ENCODE peak calls at places on chromosome 14, in eight cellular contexts. K is HCT116, S is transverse colon, I is thyroid gland, H is GM12878, M is ovary, L is prostate gland, G is tibial nerve. X is an unnamed sample. For H3K27me3 and H3K4me1, the result is how much of the 10 kb centered on the place peaks cover.

GRCh38 chr14:76056128-76056527 is 70.6 kb downstream of the IFT43 start:
- DNase-seq in I (no peak), L (no peak), M (no peak), H (no peak), K (no peak), G (no peak), S (no peak), X (no peak)

GRCh38 chr14:94392510-94392935 is 4.1 kb upstream of the SERPINA1 start:
- DNase-seq in G (no peak), K (no peak), M (no peak), I (no peak), L (no peak), S (no peak), H (peak), X (peak)

GRCh38 chr14:93923586-93923985 is 3.6 kb upstream of the FAM181A start:
- DNase-seq in I (no peak), S (no peak), K (no peak), G (no peak), H (no peak), L (no peak), M (no peak), X (no peak)

GRCh38 chr14:69716483-69717187 is 50.3 kb upstream of the SRSF5 start:
- DNase-seq in L (no peak), I (no peak), S (peak), H (no peak), K (no peak), M (no peak), G (no peak), X (no peak)

GRCh38 chr14:21723431-21724045 is 49.9 kb upstream of the OR4E1 start:
- DNase-seq in M (no peak), S (peak), I (no peak), H (no peak), L (no peak), K (peak), G (no peak), X (peak)

GRCh38 chr14:24176599-24176998 is 4.7 kb downstream of the REC8 start:
- DNase-seq in I (no peak), L (no peak), G (no peak), H (no peak), K (no peak), M (no peak), S (no peak), X (no peak)

GRCh38 chr14:64549016-64549415 is 745 bp upstream of the PPP1R36 start:
- DNase-seq in M (no peak), S (no peak), K (no peak), I (no peak), G (no peak), H (no peak), L (no peak), X (no peak)

GRCh38 chr14:29548948-29549370 is 378.7 kb downstream of the PRKD1 start:
- DNase-seq in S (no peak), H (peak), K (peak), I (no peak), M (no peak), G (no peak), L (peak), X (peak)

GRCh38 chr14:77206877-77207389 is 25.3 kb downstream of the TMEM63C start:
- DNase-seq in K (no peak), L (no peak), H (no peak), M (no peak), S (no peak), I (no peak), G (no peak), X (no peak)

GRCh38 chr14:68634346-68634745 is 158.5 kb downstream of the ZFP36L1 start:
- DNase-seq in L (no peak), M (no peak), G (no peak), K (no peak), H (no peak), S (no peak), I (no peak), X (no peak)

GRCh38 chr14:65260786-65261185 is 151.7 kb upstream of the FUT8 start:
- DNase-seq in I (no peak), S (no peak), L (no peak), H (no peak), G (no peak), M (no peak), K (no peak), X (no peak)

GRCh38 chr14:61491224-61491623 is 169.8 kb downstream of the PRKCH start:
- DNase-seq in L (peak), I (peak), M (no peak), G (no peak), S (no peak), H (no peak), K (no peak), X (no peak)

GRCh38 chr14:102867826-102868580 is 54.5 kb upstream of the AMN start:
- DNase-seq in H (no peak), K (no peak), M (no peak), L (no peak), G (no peak), I (no peak), S (peak), X (no peak)

GRCh38 chr14:32109676-32110075 is 32.6 kb downstream of the ARHGAP5 start:
- DNase-seq in H (no peak), K (no peak), M (no peak), G (no peak), L (no peak), S (no peak), I (no peak), X (no peak)

GRCh38 chr14:56131004-56131864 is 13.0 kb downstream of the PELI2 start:
- DNase-seq in G (no peak), L (no peak), H (no peak), K (no peak), M (no peak), S (no peak), I (no peak), X (no peak)

GRCh38 chr14:70077005-70077404 is 111.7 kb downstream of the SLC8A3 start:
- DNase-seq in S (no peak), G (no peak), H (no peak), I (no peak), K (no peak), M (no peak), L (no peak), X (no peak)

GRCh38 chr14:25349269-25349668 is 299.3 kb upstream of the STXBP6 start:
- DNase-seq in G (no peak), H (no peak), K (no peak), S (no peak), I (no peak), L (no peak), M (peak), X (peak)

GRCh38 chr14:72699433-72699832 is 194.5 kb downstream of the DPF3 start:
- DNase-seq in H (no peak), M (no peak), S (no peak), K (no peak), I (no peak), G (no peak), L (no peak), X (no peak)
- H3K27me3 ChIP-seq in H (under half), M (under half), S (under half), K (under half), I (under half), G (under half), L (under half), X (under half)

DNA sequence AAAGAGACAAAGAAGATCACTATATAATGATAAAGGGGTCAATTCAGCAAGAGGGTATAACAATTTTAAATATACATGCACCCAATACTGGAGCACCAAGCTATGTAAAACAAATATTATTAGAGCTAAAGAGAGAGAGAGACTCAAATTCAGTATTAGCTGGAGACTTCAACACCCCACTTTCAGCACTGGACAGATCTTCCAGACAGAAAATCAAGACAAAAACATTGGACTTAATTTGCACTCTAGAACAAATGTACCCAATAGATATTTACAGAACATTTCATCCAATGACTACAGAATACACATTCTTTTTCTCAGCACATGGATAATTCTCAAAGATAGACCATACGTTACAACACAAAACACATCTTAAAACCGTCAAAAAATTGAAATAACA is 81.0 kb downstream of the KLHL28 start:
- DNase-seq in K (no peak), S (no peak), G (no peak), M (no peak), H (no peak), I (no peak), L (no peak), X (no peak)
- TF ChIP-seq POLR2A in K (no peak), S (no peak), G (no peak), M (no peak), H (no peak), I (no peak), L (no peak), X (no peak)

GRCh38 chr14:54627325-54627717 is 60.4 kb downstream of the SAMD4A start:
- DNase-seq in L (no peak), I (no peak), G (no peak), H (no peak), S (no peak), K (no peak), M (no peak), X (no peak)
- H3K4me1 ChIP-seq in L (under half), I (under half), G (under half), H (under half), S (under half), K (under half), M (under half), X (under half)

GRCh38 chr14:53955234-53955556 is 1.4 kb downstream of the BMP4 start:
- DNase-seq in H (no peak), L (no peak), S (no peak), I (no peak), G (no peak), K (no peak), M (no peak), X (no peak)

GRCh38 chr14:53954551-53955233 is 1.9 kb downstream of the BMP4 start:
- DNase-seq in I (peak), M (peak), S (no peak), L (no peak), K (no peak), H (no peak), G (no peak), X (no peak)

GRCh38 chr14:53955671-53956426 is 776 bp downstream of the BMP4 start:
- DNase-seq in M (peak), L (peak), G (no peak), K (no peak), H (no peak), I (peak), S (peak), X (no peak)

GRCh38 chr14:53957739-53958138 is 1.1 kb upstream of the BMP4 start:
- DNase-seq in H (no peak), S (no peak), K (no peak), G (no peak), I (no peak), L (no peak), M (no peak), X (no peak)

GRCh38 chr14:53956427-53957201 is at the start of gene BMP4:
- DNase-seq in M (peak), H (no peak), S (peak), L (peak), G (peak), K (peak), I (peak), X (peak)
- H3K27me3 ChIP-seq in M (under half), H (under half), S (under half), L (under half), G (half or more), K (under half), I (under half), X (under half)

DNA sequence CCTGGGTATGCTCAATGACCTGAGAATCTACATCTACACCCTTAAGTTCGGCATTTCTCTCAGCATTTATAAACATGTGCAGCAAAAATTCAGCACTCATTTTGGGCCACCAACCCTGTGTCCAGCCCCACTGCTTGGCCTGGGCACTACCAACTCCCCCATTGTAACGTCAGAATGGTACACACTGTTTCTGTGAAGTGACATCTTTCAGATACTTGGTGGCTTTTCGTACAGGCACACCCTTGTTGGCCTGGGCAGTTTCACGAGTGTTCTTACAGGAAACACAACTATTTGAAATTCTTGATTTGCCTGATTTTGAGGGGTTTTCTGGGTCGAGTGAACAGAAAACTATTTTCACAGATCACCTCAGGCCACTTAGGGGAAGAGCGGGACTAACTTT is 46.0 kb downstream of the TSHR start:
- DNase-seq in K (no peak), I (peak), S (no peak), G (no peak), H (no peak), L (no peak), M (no peak), X (no peak)
- TF ChIP-seq POLR2A in K (no peak), I (no peak), S (no peak), G (no peak), H (no peak), L (no peak), M (no peak), X (no peak)

DNA sequence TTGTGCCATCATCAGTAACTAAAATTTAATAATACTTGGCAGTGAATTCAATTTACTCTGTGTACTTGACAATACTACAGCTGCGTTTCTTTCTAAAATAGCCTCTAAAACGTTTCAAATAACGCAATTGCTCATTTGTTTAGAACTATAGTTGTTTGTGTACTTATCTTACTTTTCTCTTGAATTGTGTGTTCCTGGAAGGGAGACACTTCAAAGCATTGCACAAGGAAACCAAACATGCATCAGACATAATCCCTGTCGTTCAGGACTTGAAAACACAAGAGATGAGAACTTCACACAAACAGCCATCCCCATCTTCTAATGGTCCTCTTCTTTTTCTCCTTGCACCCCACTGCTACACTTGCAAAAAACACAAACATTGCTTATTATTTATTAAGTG is 38.4 kb downstream of the PTGER2 start:
- DNase-seq in K (no peak), G (no peak), M (no peak), L (no peak), S (no peak), H (no peak), I (no peak), X (no peak)
- H3K4me1 ChIP-seq in K (under half), G (under half), M (under half), L (under half), S (under half), H (under half), I (under half), X (under half)

GRCh38 chr14:92658160-92658559 is 90.3 kb downstream of the LGMN start:
- DNase-seq in I (no peak), G (no peak), K (no peak), L (no peak), H (no peak), S (no peak), M (no peak), X (no peak)

GRCh38 chr14:92655372-92655771 is 93.1 kb downstream of the LGMN start:
- DNase-seq in S (no peak), L (no peak), M (no peak), K (no peak), G (no peak), H (no peak), I (no peak), X (no peak)

GRCh38 chr14:92655802-92656201 is 92.6 kb downstream of the LGMN start:
- DNase-seq in K (no peak), L (no peak), S (no peak), I (no peak), M (no peak), G (no peak), H (no peak), X (no peak)

GRCh38 chr14:92657457-92658142 is 90.8 kb downstream of the LGMN start:
- DNase-seq in I (peak), S (peak), K (no peak), L (no peak), H (no peak), G (no peak), M (no peak), X (peak)

GRCh38 chr14:92656306-92656705 is 92.1 kb downstream of the LGMN start:
- DNase-seq in I (no peak), G (no peak), L (no peak), K (no peak), S (no peak), M (no peak), H (no peak), X (peak)
- H3K27me3 ChIP-seq in I (under half), G (under half), L (under half), K (under half), S (under half), M (under half), H (under half), X (under half)

X was measured in testis.